ENCODE peak calls at places on chromosome 13, in ten cellular contexts. H, P, L, X, R, U, F, G, W and B are unnamed samples.

GRCh38 chr13:50403311-50403710 is 388.1 kb downstream of the KCNRG start:
- DNase-seq in H (peak; percentile 60), P (no peak), L (no peak), X (no peak), R (no peak), U (no peak), F (no peak), G (no peak), W (no peak), B (no peak)

GRCh38 chr13:36788276-36788675 is 30.7 kb upstream of the RFXAP start:
- DNase-seq in H (no peak), P (no peak), L (no peak), X (no peak), R (no peak), U (no peak), F (no peak), G (peak; percentile 21), W (no peak), B (no peak)

GRCh38 chr13:67023088-67023893 is 206.8 kb downstream of the PCDH9 start:
- DNase-seq in H (peak; percentile 76), P (no peak), L (no peak), X (peak; percentile 3), R (peak; percentile 45), U (no peak), F (no peak), G (no peak), W (no peak), B (no peak)

GRCh38 chr13:51523082-51523518 is 61.2 kb upstream of the WDFY2 start:
- DNase-seq in H (no peak), P (no peak), L (no peak), X (no peak), R (no peak), U (peak; percentile 20), F (no peak), G (peak; percentile 46), W (peak; percentile 69), B (no peak)

GRCh38 chr13:113337976-113338375 is 26.0 kb downstream of the GRTP1 start:
- DNase-seq in H (no peak), P (no peak), L (no peak), X (no peak), R (no peak), U (no peak), F (no peak), G (no peak), W (no peak), B (no peak)

GRCh38 chr13:24921881-24922280 is 157.9 kb downstream of the RNF17 start:
- DNase-seq in H (no peak), P (no peak), L (no peak), X (no peak), R (no peak), U (no peak), F (no peak), G (no peak), W (no peak), B (no peak)

GRCh38 chr13:76991432-76991795 is 467 bp upstream of the CLN5 start:
- DNase-seq in H (no peak), P (no peak), L (peak; percentile 65), X (no peak), R (no peak), U (peak; percentile 83), F (no peak), G (no peak), W (peak; percentile 85), B (peak; percentile 64)

GRCh38 chr13:113921763-113922162 is 52.1 kb downstream of the C13orf46 start:
- DNase-seq in H (no peak), P (no peak), L (no peak), X (no peak), R (no peak), U (no peak), F (no peak), G (no peak), W (no peak), B (no peak)

GRCh38 chr13:37505531-37505930 is 93.0 kb downstream of the POSTN start:
- DNase-seq in H (no peak), P (no peak), L (no peak), X (no peak), R (no peak), U (no peak), F (no peak), G (no peak), W (no peak), B (no peak)

GRCh38 chr13:48876289-48876688 is 99.4 kb upstream of the FNDC3A start:
- DNase-seq in H (no peak), P (no peak), L (no peak), X (no peak), R (no peak), U (no peak), F (no peak), G (no peak), W (no peak), B (no peak)

GRCh38 chr13:47976325-47976724 is 24.7 kb downstream of the SUCLA2 start:
- DNase-seq in H (no peak), P (no peak), L (no peak), X (no peak), R (no peak), U (no peak), F (no peak), G (no peak), W (no peak), B (no peak)

GRCh38 chr13:111006508-111007031 is 91.7 kb upstream of the ANKRD10 start:
- DNase-seq in H (peak; percentile 88), P (no peak), L (no peak), X (peak; percentile 1), R (no peak), U (no peak), F (no peak), G (no peak), W (no peak), B (no peak)

GRCh38 chr13:72139192-72139591 is 272.2 kb upstream of the DACH1 start:
- DNase-seq in H (no peak), P (no peak), L (no peak), X (no peak), R (no peak), U (no peak), F (no peak), G (no peak), W (no peak), B (no peak)

GRCh38 chr13:34578471-34578870 is 363.6 kb upstream of the NBEA start:
- DNase-seq in H (no peak), P (no peak), L (no peak), X (no peak), R (no peak), U (no peak), F (no peak), G (no peak), W (no peak), B (no peak)

GRCh38 chr13:112161441-112162301 is 94.7 kb downstream of the SOX1 start:
- DNase-seq in H (no peak), P (no peak), L (no peak), X (no peak), R (no peak), U (no peak), F (no peak), G (no peak), W (no peak), B (no peak)

GRCh38 chr13:100645382-100645781 is 29.2 kb downstream of the TMTC4 start:
- DNase-seq in H (no peak), P (peak; percentile 61), L (no peak), X (no peak), R (no peak), U (no peak), F (no peak), G (no peak), W (no peak), B (no peak)